ENCODE peak calls at places on chromosomes 2 and 18, in eight cellular contexts. R, I, A, D, U, H, F and P are unnamed samples. For H3K9me3 and H3K36me3, the result is how much of the 10 kb centered on the place peaks cover.

GRCh38 chr18:46073474-46074331 is 1.6 kb upstream of the PSTPIP2 start:
- DNase-seq in F (no peak), I (peak), H (peak), D (peak), R (peak), U (no peak), A (no peak), P (no peak)

GRCh38 chr2:8303322-8303832 is 378.5 kb upstream of the ID2 start:
- DNase-seq in U (peak), F (peak), D (no peak), R (no peak), H (peak), I (peak), A (peak), P (peak)

GRCh38 chr2:68565858-68566257 is 77.5 kb upstream of the PROKR1 start:
- DNase-seq in H (no peak), U (no peak), R (peak), F (no peak), D (peak), A (no peak), I (no peak), P (no peak)

GRCh38 chr2:134407154-134407890 is 153.4 kb downstream of the MGAT5 start:
- DNase-seq in A (no peak), I (no peak), F (no peak), R (no peak), H (no peak), U (no peak), D (no peak), P (no peak)

GRCh38 chr2:189014426-189015138 is 40.4 kb downstream of the COL3A1 start:
- DNase-seq in D (peak), H (no peak), I (no peak), F (no peak), U (no peak), A (no peak), R (no peak), P (no peak)

GRCh38 chr2:229519655-229520054 is 194.7 kb downstream of the DNER start:
- DNase-seq in R (no peak), D (no peak), U (no peak), I (no peak), H (no peak), F (no peak), A (no peak), P (no peak)

GRCh38 chr2:65835106-65835505 is 402.7 kb upstream of the SPRED2 start:
- DNase-seq in U (no peak), I (no peak), F (no peak), D (no peak), A (no peak), R (no peak), H (no peak), P (no peak)

GRCh38 chr18:22670914-22671313 is 253.2 kb upstream of the CTAGE1 start:
- DNase-seq in F (no peak), I (no peak), A (no peak), D (no peak), R (no peak), H (no peak), U (no peak), P (no peak)

GRCh38 chr2:129354662-129355061 is 624.8 kb upstream of the RAB6C start:
- DNase-seq in I (no peak), D (no peak), U (no peak), H (no peak), F (no peak), A (no peak), R (no peak), P (no peak)

GRCh38 chr2:196980498-196980897 is 54.0 kb upstream of the PGAP1 start:
- DNase-seq in D (no peak), I (no peak), F (no peak), U (no peak), R (no peak), H (no peak), A (no peak), P (no peak)

GRCh38 chr2:43478423-43479086 is 117.3 kb downstream of the THADA start:
- DNase-seq in H (no peak), D (no peak), A (no peak), I (no peak), U (no peak), R (no peak), F (no peak), P (no peak)

GRCh38 chr18:55234366-55235093 is 275.3 kb upstream of the CCDC68 start:
- DNase-seq in H (peak), F (peak), R (peak), D (peak), A (peak), U (peak), I (peak), P (peak)

GRCh38 chr2:119011162-119011909 is 69.3 kb downstream of the MARCO start:
- DNase-seq in R (no peak), U (peak), D (peak), A (peak), I (peak), F (peak), H (peak), P (no peak)

GRCh38 chr2:66790651-66791181 is 355.8 kb downstream of the MEIS1 start:
- DNase-seq in H (no peak), U (no peak), F (no peak), I (no peak), D (no peak), R (no peak), A (no peak), P (no peak)

GRCh38 chr2:56239437-56239836 is 55.6 kb downstream of the CCDC85A start:
- DNase-seq in I (no peak), R (no peak), A (no peak), H (no peak), D (no peak), F (no peak), U (no peak), P (no peak)

GRCh38 chr18:48943736-48944527 is 6.8 kb downstream of the SMAD7 start:
- DNase-seq in F (no peak), A (no peak), R (no peak), I (no peak), U (no peak), H (no peak), D (no peak), P (no peak)

GRCh38 chr2:65146067-65146466 is 16.2 kb upstream of the RAB1A start:
- DNase-seq in U (no peak), I (no peak), A (no peak), D (no peak), H (no peak), F (no peak), R (no peak), P (no peak)

GRCh38 chr2:148670773-148671172 is 26.2 kb downstream of the EPC2 start:
- DNase-seq in I (no peak), H (no peak), F (no peak), U (no peak), D (no peak), A (no peak), R (no peak), P (no peak)

GRCh38 chr2:73227086-73227485 is 6.0 kb downstream of the PRADC1 start:
- DNase-seq in F (no peak), A (no peak), I (no peak), H (no peak), D (no peak), U (no peak), R (no peak), P (no peak)

GRCh38 chr2:179745615-179746263 is 115.7 kb downstream of the ZNF385B start:
- DNase-seq in D (no peak), H (no peak), U (no peak), F (peak), A (no peak), R (no peak), I (no peak), P (no peak)

DNA sequence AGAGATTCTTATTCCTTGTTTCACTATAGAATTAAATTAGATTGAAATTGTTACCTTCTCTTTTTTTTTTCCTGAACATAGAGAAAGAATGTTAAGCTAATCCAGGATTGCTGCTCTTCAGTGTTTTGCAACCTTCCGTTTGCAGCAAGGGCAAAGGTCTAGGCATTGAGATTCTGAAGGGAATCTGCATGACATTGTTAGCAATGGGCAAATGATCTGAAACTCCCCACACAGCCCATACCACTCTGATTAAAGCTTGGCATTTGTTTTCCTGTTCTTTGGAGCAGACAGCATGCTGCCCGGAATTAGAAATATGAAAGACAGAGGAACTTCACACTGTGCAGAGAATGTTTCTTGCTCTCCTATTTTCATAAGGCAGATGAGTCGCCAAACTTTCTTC is 551.8 kb downstream of the SOCS6 start:
- DNase-seq in U (no peak), D (no peak), A (no peak), F (no peak), I (no peak), H (no peak), R (no peak), P (no peak)
- H3K9me3 ChIP-seq in U (under half), D (under half), A (under half), F (under half), I (under half), H (under half), R (under half), P (under half)

GRCh38 chr2:105595536-105595935 is 149.2 kb upstream of the NCK2 start:
- DNase-seq in U (no peak), H (no peak), F (no peak), A (no peak), R (no peak), I (no peak), D (peak), P (no peak)
- TF ChIP-seq CTCF in U (no peak), H (no peak), F (no peak), A (no peak), R (no peak), I (no peak), D (no peak), P (no peak)

GRCh38 chr2:128277961-128278681 is 40.5 kb downstream of the HS6ST1 start:
- DNase-seq in D (no peak), A (peak), H (no peak), F (no peak), U (no peak), R (no peak), I (no peak), P (peak)
- H3K36me3 ChIP-seq in D (under half), A (under half), H (under half), F (under half), U (under half), R (under half), I (under half), P (under half)

GRCh38 chr18:62730926-62731325 is 15.6 kb downstream of the PHLPP1 start:
- DNase-seq in H (no peak), R (no peak), I (no peak), A (no peak), D (no peak), F (no peak), U (no peak), P (no peak)
- H3K9me3 ChIP-seq in H (under half), R (under half), I (under half), A (under half), D (under half), F (under half), U (under half), P (under half)

DNA sequence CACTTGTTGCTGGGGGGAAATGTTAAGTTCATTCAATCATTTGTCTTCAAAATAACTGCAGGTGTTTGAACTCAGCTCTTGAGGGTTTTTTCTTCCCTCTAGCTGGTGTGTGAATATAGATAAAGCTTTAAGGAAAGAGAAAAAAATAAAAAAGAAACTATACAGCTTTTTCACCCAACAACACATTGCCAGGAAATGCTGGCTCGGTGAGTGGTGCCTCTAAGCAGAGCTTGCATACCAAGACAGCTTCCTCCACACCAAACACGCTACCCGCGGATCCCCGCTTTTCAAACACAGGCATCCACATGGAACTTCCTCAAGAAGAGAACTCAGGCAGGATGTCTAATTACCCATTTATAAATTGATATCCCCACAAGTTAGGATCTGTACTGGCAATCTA is 69.8 kb upstream of the TANK start:
- DNase-seq in I (no peak), A (no peak), F (no peak), D (no peak), U (no peak), R (no peak), H (peak), P (no peak)
- TF ChIP-seq CTCF in I (no peak), A (no peak), F (no peak), D (no peak), U (no peak), R (no peak), H (no peak), P (no peak)

GRCh38 chr2:37203708-37204107 is 7.4 kb downstream of the CEBPZOS start:
- DNase-seq in R (no peak), F (no peak), U (no peak), A (no peak), H (no peak), I (no peak), D (no peak), P (no peak)
- H3K36me3 ChIP-seq in R (under half), F (under half), U (half or more), A (under half), H (under half), I (under half), D (under half), P (under half)